ENCODE peak calls at places on chromosomes 6 and 20, in six cellular contexts. C, H, S, P, V and Y are unnamed samples.
A peak's percentile ranks its signal among the peaks of the same experiment; 100 is the strongest.

GRCh38 chr6:152983637-152984386 is 971 bp upstream of the FBXO5 start:
- DNase-seq in H (peak; percentile 96), C (peak; percentile 52), S (peak; percentile 93), P (peak; percentile 95), V (no peak), Y (peak; percentile 76)

GRCh38 chr6:33417127-33417902 is 592 bp downstream of the CUTA start:
- DNase-seq in V (no peak), P (no peak), S (peak; percentile 56), H (no peak), C (no peak), Y (no peak)

GRCh38 chr6:138012682-138013081 is 94.5 kb downstream of the PERP start:
- DNase-seq in C (no peak), H (no peak), P (no peak), V (no peak), S (peak; percentile 38), Y (no peak)

GRCh38 chr6:42177514-42178364 is 4.6 kb downstream of the GUCA1A start:
- DNase-seq in S (no peak), P (no peak), H (no peak), V (peak; percentile 23), C (no peak), Y (no peak)

GRCh38 chr6:45423111-45423900 is 45.6 kb upstream of the SUPT3H start:
- DNase-seq in C (no peak), S (peak; percentile 45), P (no peak), H (no peak), V (no peak), Y (no peak)

GRCh38 chr6:121222656-121223055 is 111.6 kb downstream of the TBC1D32 start:
- DNase-seq in P (no peak), C (no peak), V (peak; percentile 32), H (peak; percentile 15), S (no peak), Y (no peak)

GRCh38 chr6:108277831-108278230 is 17.0 kb upstream of the SNX3 start:
- DNase-seq in S (no peak), H (no peak), P (no peak), V (no peak), C (no peak), Y (no peak)

GRCh38 chr6:84539122-84539856 is 225.1 kb downstream of the TBX18 start:
- DNase-seq in P (no peak), V (no peak), S (no peak), H (no peak), C (no peak), Y (no peak)

GRCh38 chr20:20412750-20413149 is 44.8 kb downstream of the INSM1 start:
- DNase-seq in P (no peak), H (peak; percentile 16), V (no peak), S (peak; percentile 30), C (no peak), Y (no peak)

GRCh38 chr20:48040491-48040890 is 255.2 kb upstream of the SULF2 start:
- DNase-seq in V (no peak), S (no peak), C (no peak), P (no peak), H (no peak), Y (no peak)

GRCh38 chr6:42729731-42730130 is 7.3 kb upstream of the PRPH2 start:
- DNase-seq in S (no peak), C (no peak), P (no peak), H (no peak), V (no peak), Y (no peak)

GRCh38 chr20:35617397-35618031 is 1.9 kb downstream of the SPAG4 start:
- DNase-seq in H (no peak), V (peak; percentile 73), C (peak; percentile 49), P (peak; percentile 54), S (peak; percentile 71), Y (peak; percentile 38)

GRCh38 chr6:107106165-107106564 is 9.2 kb downstream of the BEND3 start:
- DNase-seq in S (no peak), V (no peak), P (no peak), C (no peak), H (no peak), Y (no peak)

GRCh38 chr6:15864033-15864707 is 201.3 kb upstream of the DTNBP1 start:
- DNase-seq in P (no peak), V (no peak), C (no peak), S (no peak), H (no peak), Y (no peak)

GRCh38 chr20:47392721-47393073 is 36.2 kb upstream of the ZMYND8 start:
- DNase-seq in H (no peak), S (no peak), V (no peak), C (no peak), P (no peak), Y (no peak)

GRCh38 chr6:136738178-136739057 is 53.9 kb downstream of the MAP3K5 start:
- DNase-seq in S (no peak), H (no peak), V (no peak), P (peak; percentile 77), C (no peak), Y (no peak)

GRCh38 chr6:25619222-25619621 is 32.8 kb upstream of the SCGN start:
- DNase-seq in C (no peak), P (no peak), V (no peak), S (no peak), H (no peak), Y (no peak)

GRCh38 chr6:167825059-167825758 is 1.5 kb upstream of the AFDN start:
- DNase-seq in S (no peak), P (peak; percentile 24), V (no peak), C (no peak), H (peak; percentile 41), Y (no peak)

GRCh38 chr6:10883312-10884244 is 1.7 kb upstream of the GCM2 start:
- DNase-seq in S (no peak), H (no peak), C (no peak), P (no peak), V (no peak), Y (no peak)

GRCh38 chr6:155373276-155373675 is 59.0 kb upstream of the TFB1M start:
- DNase-seq in C (no peak), P (no peak), V (no peak), H (no peak), S (no peak), Y (no peak)

GRCh38 chr20:61986762-61987321 is 78.8 kb downstream of the TAF4 start:
- DNase-seq in C (no peak), P (no peak), S (no peak), V (no peak), H (no peak), Y (no peak)

GRCh38 chr6:90397929-90398674 is 101.5 kb upstream of the BACH2 start:
- DNase-seq in P (no peak), V (no peak), H (no peak), C (no peak), S (peak; percentile 96), Y (no peak)

GRCh38 chr20:48606117-48606840 is 221.5 kb downstream of the PREX1 start:
- DNase-seq in C (no peak), S (no peak), V (no peak), H (no peak), P (no peak), Y (no peak)

GRCh38 chr20:50193169-50193850 is 2.7 kb downstream of the CEBPB start:
- DNase-seq in P (no peak), S (peak; percentile 27), C (no peak), H (no peak), V (no peak), Y (no peak)

GRCh38 chr6:33147807-33148666 is 44.2 kb downstream of the COL11A2 start:
- DNase-seq in P (peak; percentile 78), V (peak; percentile 36), C (peak; percentile 9), H (peak; percentile 45), S (no peak), Y (no peak)

GRCh38 chr6:130708338-130708737 is 118.9 kb upstream of the SMLR1 start:
- DNase-seq in S (no peak), H (no peak), P (no peak), V (no peak), C (no peak), Y (no peak)

GRCh38 chr20:46838002-46838401 is 56.6 kb upstream of the EYA2 start:
- DNase-seq in C (no peak), H (no peak), P (no peak), S (no peak), V (no peak), Y (no peak)